ENCODE peak calls at places on chromosomes 6 and 20, in seven cellular contexts. M, L, D, K, Q, O and B are unnamed samples.

GRCh38 chr6:56004421-56004820 is 129.0 kb upstream of the BMP5 start:
- DNase-seq in M (no peak), K (peak; percentile 5), L (no peak), D (no peak), O (no peak), Q (no peak), B (no peak)

GRCh38 chr6:121660277-121660676 is 224.8 kb downstream of the GJA1 start:
- DNase-seq in K (no peak), M (no peak), L (no peak), D (no peak), O (no peak), Q (no peak), B (no peak)

GRCh38 chr6:119308994-119309657 is 40.4 kb downstream of the MAN1A1 start:
- DNase-seq in M (no peak), L (no peak), O (no peak), D (no peak), K (no peak), Q (no peak), B (no peak)

GRCh38 chr6:37538107-37538506 is 38.4 kb upstream of the CCDC167 start:
- DNase-seq in K (no peak), D (no peak), L (no peak), O (no peak), Q (no peak), M (no peak), B (no peak)

GRCh38 chr6:46715106-46715505 is 20.1 kb downstream of the PLA2G7 start:
- DNase-seq in M (no peak), L (no peak), Q (no peak), K (no peak), D (no peak), O (no peak), B (no peak)

GRCh38 chr6:167733740-167734661 is 92.7 kb upstream of the AFDN start:
- DNase-seq in D (no peak), O (no peak), K (no peak), M (no peak), Q (no peak), L (peak; percentile 70), B (peak; percentile 59)

GRCh38 chr6:158369241-158369640 is 57.0 kb downstream of the TULP4 start:
- DNase-seq in K (no peak), Q (no peak), D (no peak), M (no peak), L (no peak), O (no peak), B (no peak)

GRCh38 chr6:37990762-37991525 is 171.4 kb downstream of the ZFAND3 start:
- DNase-seq in K (peak; percentile 88), O (no peak), M (peak; percentile 33), L (no peak), Q (no peak), D (no peak), B (no peak)

GRCh38 chr20:44615876-44616603 is 33.7 kb downstream of the PKIG start:
- DNase-seq in D (no peak), M (peak; percentile 67), L (peak; percentile 54), K (no peak), O (peak; percentile 57), Q (no peak), B (no peak)

GRCh38 chr6:75906871-75907270 is 157.8 kb downstream of the MYO6 start:
- DNase-seq in L (no peak), Q (no peak), M (no peak), O (no peak), D (no peak), K (no peak), B (no peak)
- H3K4me3 ChIP-seq in L (no peak overlapping the region), Q (no peak overlapping the region), M (no peak overlapping the region), O (no peak overlapping the region), D (no peak overlapping the region), K (no peak overlapping the region), B (no peak overlapping the region)

GRCh38 chr20:51492167-51493092 is 50.1 kb downstream of the NFATC2 start:
- DNase-seq in M (peak; percentile 89), Q (no peak), K (no peak), D (peak; percentile 71), O (peak; percentile 84), L (peak; percentile 86), B (no peak)
- TF ChIP-seq POLR2A in M (no peak), Q (no peak), K (no peak), D (no peak), O (peak; percentile 12), L (no peak), B (no peak)

DNA sequence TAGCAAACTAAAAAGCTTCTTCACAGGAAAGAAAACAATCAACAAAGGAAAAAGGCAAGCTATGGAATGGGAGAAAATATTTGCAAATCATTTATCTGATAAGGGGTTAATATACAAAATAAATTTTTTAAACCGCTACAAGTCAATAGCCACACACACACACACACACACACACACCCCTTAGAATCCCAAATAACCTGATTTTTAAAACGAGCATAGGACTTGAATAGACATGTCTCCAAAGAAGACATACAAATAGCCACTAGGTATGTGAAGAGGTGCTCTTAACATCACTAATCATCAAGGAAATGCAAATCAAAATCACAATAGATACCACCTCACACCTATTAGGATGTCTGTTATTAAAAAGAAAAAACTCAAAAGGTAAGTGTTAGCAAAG is 187.7 kb downstream of the TRIM27 start:
- DNase-seq in Q (no peak), M (no peak), O (no peak), K (no peak), L (no peak), D (no peak), B (no peak)
- H3K4me3 ChIP-seq in Q (no peak overlapping the region), M (no peak overlapping the region), O (no peak overlapping the region), K (no peak overlapping the region), L (no peak overlapping the region), D (no peak overlapping the region), B (no peak overlapping the region)

DNA sequence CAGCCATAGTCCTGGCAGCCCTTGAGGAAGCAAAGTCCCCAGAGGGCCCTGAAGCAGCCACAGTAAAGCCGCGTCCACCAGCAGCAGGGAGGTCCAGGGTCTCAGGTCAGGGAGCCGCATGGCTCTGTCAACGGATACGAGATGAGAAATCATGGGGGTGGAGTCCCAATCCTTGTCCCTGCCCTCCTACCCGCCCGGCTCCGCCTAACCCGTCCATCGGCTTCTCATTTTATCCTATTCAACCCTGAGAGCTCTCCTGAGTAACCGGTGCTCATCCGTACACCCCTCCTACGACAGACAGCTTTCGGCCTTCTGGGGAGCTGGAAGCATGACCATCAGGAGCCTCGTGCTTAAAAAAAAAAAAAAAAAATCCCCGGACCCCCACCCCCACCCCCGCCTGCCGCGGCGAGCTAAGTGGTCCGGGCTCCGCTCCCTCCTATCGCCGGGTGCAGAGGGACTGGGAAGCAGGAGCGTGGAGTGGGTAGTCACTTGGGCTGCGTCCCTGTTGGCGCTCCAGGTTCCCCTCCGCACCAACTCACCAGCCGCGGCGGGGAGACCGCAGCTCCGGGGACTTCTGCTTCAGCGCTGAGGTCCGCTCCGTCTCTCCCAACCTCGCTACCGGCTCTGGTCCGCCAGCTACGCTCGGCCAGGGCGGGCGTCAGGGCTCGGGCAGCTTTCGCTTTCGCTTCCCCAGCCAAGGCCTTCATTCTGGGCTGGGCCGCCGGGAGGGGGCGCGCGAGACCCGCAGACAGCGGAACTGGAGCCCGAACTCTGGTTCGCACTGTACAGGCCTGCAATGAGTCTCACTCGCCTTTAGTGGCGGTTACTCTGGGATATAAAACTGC is at the start of gene TAP2:
- DNase-seq in M (peak; percentile 98), D (peak; percentile 97), L (peak; percentile 100), K (peak; percentile 89), O (peak; percentile 96), Q (peak; percentile 96), B (peak; percentile 95)
- TF ChIP-seq POLR2A in M (no peak), D (peak; percentile 73), L (peak; percentile 83), K (peak; percentile 58), O (peak; percentile 35), Q (peak; percentile 60), B (no peak)